ENCODE peak calls at places on chromosome 11, in six cellular contexts. Q is AG08395, R is fibroblast of lung, Y is amniotic stem cell, X is smooth muscle cell of the brain vasculature, I is C1 segment of cervical spinal cord. K is an unnamed sample.

GRCh38 chr11:30424336-30424735 is 101.4 kb downstream of the ARL14EP start:
- DNase-seq in R (no peak), X (no peak), Y (no peak), I (no peak), Q (no peak), K (no peak)

GRCh38 chr11:88508558-88508807 is 170.9 kb upstream of the CTSC start:
- DNase-seq in X (no peak), Y (no peak), Q (no peak), I (no peak), R (no peak), K (no peak)

GRCh38 chr11:76074178-76075112 is 131.9 kb downstream of the WNT11 start:
- DNase-seq in R (no peak), I (no peak), Q (peak; percentile 59), Y (no peak), X (no peak), K (peak; percentile 49)

GRCh38 chr11:103923473-103923931 is 112.9 kb upstream of the DDI1 start:
- DNase-seq in Q (no peak), R (no peak), I (no peak), Y (no peak), X (no peak), K (no peak)

GRCh38 chr11:115905331-115905730 is 401.1 kb upstream of the CADM1 start:
- DNase-seq in Q (no peak), Y (no peak), R (peak; percentile 40), I (no peak), X (no peak), K (no peak)

GRCh38 chr11:125457814-125458343 is 38.2 kb downstream of the FEZ1 start:
- DNase-seq in I (peak; percentile 54), Y (peak; percentile 18), X (no peak), Q (peak; percentile 82), R (peak; percentile 76), K (peak; percentile 95)

GRCh38 chr11:60085909-60086308 is 2.6 kb upstream of the MS4A2 start:
- DNase-seq in Y (no peak), Q (no peak), X (no peak), R (no peak), I (no peak), K (no peak)

GRCh38 chr11:201936-202335 is 5.3 kb downstream of the BET1L start:
- DNase-seq in X (no peak), Q (no peak), R (no peak), I (no peak), Y (no peak), K (no peak)

GRCh38 chr11:69307871-69308381 is 14.0 kb downstream of the MYEOV start:
- DNase-seq in Y (no peak), I (no peak), X (no peak), Q (no peak), R (no peak), K (no peak)

GRCh38 chr11:1403721-1404460 is 14.2 kb downstream of the BRSK2 start:
- DNase-seq in Y (no peak), X (no peak), Q (no peak), R (no peak), I (no peak), K (no peak)

K was measured in AG20443.